ENCODE peak calls at places on chromosomes 6 and 20, in six cellular contexts. K, H, J, Q, V and C are unnamed samples.

GRCh38 chr20:54318892-54319291 is 111.0 kb downstream of the PFDN4 start:
- DNase-seq in K (no peak), H (no peak), V (no peak), Q (no peak), J (no peak), C (no peak)

GRCh38 chr20:25257756-25258462 is 10.0 kb downstream of the PYGB start:
- DNase-seq in H (no peak), Q (peak; percentile 20), K (no peak), J (no peak), V (no peak), C (no peak)

GRCh38 chr6:135651964-135652755 is 154.6 kb upstream of the AHI1 start:
- DNase-seq in H (peak; percentile 17), J (no peak), Q (peak; percentile 39), K (no peak), V (no peak), C (no peak)

GRCh38 chr6:36224918-36225461 is 28.4 kb downstream of the BRPF3 start:
- DNase-seq in Q (no peak), K (no peak), V (no peak), H (no peak), J (no peak), C (no peak)

GRCh38 chr20:53643031-53643832 is 49.6 kb upstream of the ZNF217 start:
- DNase-seq in V (peak; percentile 81), H (peak; percentile 75), Q (no peak), J (no peak), K (peak; percentile 33), C (peak; percentile 34)

GRCh38 chr20:16518068-16518783 is 55.0 kb downstream of the KIF16B start:
- DNase-seq in Q (peak; percentile 56), J (no peak), K (no peak), V (no peak), H (peak; percentile 50), C (peak; percentile 50)

GRCh38 chr6:69422474-69422873 is 374.3 kb downstream of the LMBRD1 start:
- DNase-seq in K (no peak), H (no peak), J (no peak), V (no peak), Q (no peak), C (no peak)

GRCh38 chr20:45470262-45470931 is 844 bp downstream of the WFDC2 start:
- DNase-seq in Q (peak; percentile 70), K (no peak), V (no peak), J (no peak), H (peak; percentile 41), C (peak; percentile 54)

GRCh38 chr6:28758046-28758817 is 165.6 kb downstream of the TRIM27 start:
- DNase-seq in K (no peak), H (no peak), Q (peak; percentile 80), V (no peak), J (no peak), C (no peak)